ENCODE peak calls at places on chromosome 10, in five cellular contexts. One of them, this sample, is unnamed.

GRCh38 chr10:132713421-132714095 is 72.4 kb downstream of the NKX6-2 start:
- DNase-seq in HepG2: no peak
- DNase-seq in H1: no peak
- DNase-seq in HCT116: no peak
- DNase-seq in GM12878: no peak
- DNase-seq in this sample: no peak

GRCh38 chr10:77363197-77363596 is 274.4 kb downstream of the KCNMA1 start:
- DNase-seq in HepG2: no peak
- DNase-seq in GM12878: no peak
- DNase-seq in HCT116: no peak
- DNase-seq in H1: no peak
- DNase-seq in this sample: no peak

GRCh38 chr10:116688241-116688711 is 54.1 kb downstream of the HSPA12A start:
- DNase-seq in HCT116: no peak
- DNase-seq in GM12878: no peak
- DNase-seq in HepG2: no peak
- DNase-seq in H1: no peak
- DNase-seq in this sample: no peak

GRCh38 chr10:109676703-109677102 is 246.6 kb downstream of the XPNPEP1 start:
- DNase-seq in GM12878: no peak
- DNase-seq in H1: no peak
- DNase-seq in HepG2: no peak
- DNase-seq in HCT116: no peak
- DNase-seq in this sample: no peak

GRCh38 chr10:129471447-129471846 is 4.4 kb downstream of the MGMT start:
- DNase-seq in HCT116: no peak
- DNase-seq in H1: no peak
- DNase-seq in GM12878: no peak
- DNase-seq in HepG2: no peak
- DNase-seq in this sample: no peak

GRCh38 chr10:8696746-8697145 is 642.3 kb downstream of the GATA3 start:
- DNase-seq in HepG2: no peak
- DNase-seq in H1: no peak
- DNase-seq in HCT116: no peak
- DNase-seq in GM12878: no peak
- DNase-seq in this sample: no peak

GRCh38 chr10:43258922-43259247 is 8.0 kb downstream of the RASGEF1A start:
- DNase-seq in H1: no peak
- DNase-seq in HCT116: no peak
- DNase-seq in HepG2: no peak
- DNase-seq in GM12878: no peak
- DNase-seq in this sample: no peak

GRCh38 chr10:78211476-78212110 is 177.9 kb downstream of the RPS24 start:
- DNase-seq in H1: no peak
- DNase-seq in HCT116: peak; percentile 6
- DNase-seq in GM12878: no peak
- DNase-seq in HepG2: peak; percentile 16
- DNase-seq in this sample: peak; percentile 55

GRCh38 chr10:133179128-133179520 is 19.1 kb downstream of the KNDC1 start:
- DNase-seq in HCT116: no peak
- DNase-seq in HepG2: no peak
- DNase-seq in GM12878: no peak
- DNase-seq in H1: no peak
- DNase-seq in this sample: no peak

GRCh38 chr10:98259606-98260319 is 8.2 kb downstream of the LOXL4 start:
- DNase-seq in H1: no peak
- DNase-seq in HepG2: no peak
- DNase-seq in GM12878: no peak
- DNase-seq in HCT116: no peak
- DNase-seq in this sample: no peak

GRCh38 chr10:49169776-49170175 is 18.4 kb downstream of the TMEM273 start:
- DNase-seq in H1: peak; percentile 17
- DNase-seq in HCT116: no peak
- DNase-seq in HepG2: no peak
- DNase-seq in GM12878: no peak
- DNase-seq in this sample: no peak

GRCh38 chr10:95697429-95697828 is 3.7 kb upstream of the TCTN3 start:
- DNase-seq in HepG2: no peak
- DNase-seq in HCT116: no peak
- DNase-seq in H1: no peak
- DNase-seq in GM12878: peak; percentile 63
- DNase-seq in this sample: no peak

GRCh38 chr10:79243211-79244067 is 103.8 kb upstream of the PPIF start:
- DNase-seq in GM12878: no peak
- DNase-seq in HCT116: no peak
- DNase-seq in H1: peak; percentile 73
- DNase-seq in HepG2: no peak
- DNase-seq in this sample: peak; percentile 44

GRCh38 chr10:43204943-43205671 is 61.8 kb downstream of the RASGEF1A start:
- DNase-seq in H1: peak; percentile 74
- DNase-seq in HepG2: peak; percentile 38
- DNase-seq in GM12878: peak; percentile 11
- DNase-seq in HCT116: peak; percentile 68
- DNase-seq in this sample: peak; percentile 50

GRCh38 chr10:4346257-4346656 is 479.8 kb upstream of the AKR1E2 start:
- DNase-seq in GM12878: no peak
- DNase-seq in H1: no peak
- DNase-seq in HepG2: no peak
- DNase-seq in HCT116: no peak
- DNase-seq in this sample: no peak

GRCh38 chr10:132546567-132547420 is 9.2 kb downstream of the INPP5A start:
- DNase-seq in HCT116: no peak
- DNase-seq in H1: no peak
- DNase-seq in HepG2: no peak
- DNase-seq in GM12878: no peak
- DNase-seq in this sample: no peak

GRCh38 chr10:49008056-49008455 is 68.4 kb upstream of the LRRC18 start:
- DNase-seq in H1: no peak
- DNase-seq in HepG2: no peak
- DNase-seq in HCT116: no peak
- DNase-seq in GM12878: no peak
- DNase-seq in this sample: no peak

GRCh38 chr10:6050801-6051445 is 11.2 kb downstream of the IL2RA start:
- DNase-seq in HepG2: peak; percentile 41
- DNase-seq in HCT116: no peak
- DNase-seq in GM12878: peak; percentile 89
- DNase-seq in H1: no peak
- DNase-seq in this sample: no peak

GRCh38 chr10:7948601-7949000 is 105.9 kb upstream of the GATA3 start:
- DNase-seq in H1: no peak
- DNase-seq in HepG2: no peak
- DNase-seq in HCT116: no peak
- DNase-seq in GM12878: no peak
- DNase-seq in this sample: peak; percentile 72

GRCh38 chr10:3805791-3806381 is 20.9 kb upstream of the KLF6 start:
- DNase-seq in GM12878: no peak
- DNase-seq in HepG2: no peak
- DNase-seq in H1: no peak
- DNase-seq in HCT116: peak; percentile 51
- DNase-seq in this sample: peak; percentile 96

GRCh38 chr10:3750884-3751283 is 34.1 kb downstream of the KLF6 start:
- DNase-seq in HepG2: no peak
- DNase-seq in HCT116: no peak
- DNase-seq in GM12878: no peak
- DNase-seq in H1: no peak
- DNase-seq in this sample: no peak

GRCh38 chr10:132403511-132404168 is 6.6 kb downstream of the PWWP2B start:
- DNase-seq in HCT116: no peak
- DNase-seq in H1: no peak
- DNase-seq in GM12878: no peak
- DNase-seq in HepG2: no peak
- DNase-seq in this sample: no peak

GRCh38 chr10:4639960-4640359 is 186.0 kb upstream of the AKR1E2 start:
- DNase-seq in HCT116: no peak
- DNase-seq in GM12878: no peak
- DNase-seq in HepG2: no peak
- DNase-seq in H1: no peak
- DNase-seq in this sample: peak; percentile 39

GRCh38 chr10:44416021-44416758 is 31.3 kb upstream of the CXCL12 start:
- DNase-seq in HepG2: no peak
- DNase-seq in HCT116: no peak
- DNase-seq in GM12878: no peak
- DNase-seq in H1: no peak
- DNase-seq in this sample: no peak

GRCh38 chr10:44922021-44922420 is 10.9 kb downstream of the TMEM72 start:
- DNase-seq in HCT116: no peak
- DNase-seq in GM12878: no peak
- DNase-seq in HepG2: no peak
- DNase-seq in H1: no peak
- DNase-seq in this sample: no peak

GRCh38 chr10:104589871-104590270 is 51.2 kb upstream of the SORCS3 start:
- DNase-seq in HepG2: no peak
- DNase-seq in GM12878: no peak
- DNase-seq in H1: no peak
- DNase-seq in HCT116: peak; percentile 13
- DNase-seq in this sample: no peak

GRCh38 chr10:132172091-132173066 is 14.4 kb upstream of the DPYSL4 start:
- DNase-seq in GM12878: no peak
- DNase-seq in HCT116: no peak
- DNase-seq in HepG2: no peak
- DNase-seq in H1: no peak
- DNase-seq in this sample: no peak

GRCh38 chr10:132136689-132137088 is 50.1 kb upstream of the DPYSL4 start:
- DNase-seq in HepG2: no peak
- DNase-seq in H1: no peak
- DNase-seq in HCT116: no peak
- DNase-seq in GM12878: no peak
- DNase-seq in this sample: no peak

GRCh38 chr10:28669227-28670173 is 7.8 kb upstream of the BAMBI start:
- DNase-seq in H1: no peak
- DNase-seq in HepG2: no peak
- DNase-seq in GM12878: no peak
- DNase-seq in HCT116: no peak
- DNase-seq in this sample: no peak

GRCh38 chr10:64011871-64012714 is 490.9 kb downstream of the REEP3 start:
- DNase-seq in H1: no peak
- DNase-seq in HepG2: no peak
- DNase-seq in GM12878: no peak
- DNase-seq in HCT116: no peak
- DNase-seq in this sample: no peak

GRCh38 chr10:62817120-62817762 is 1.1 kb upstream of the EGR2 start:
- DNase-seq in H1: peak; percentile 59
- DNase-seq in GM12878: no peak
- DNase-seq in HCT116: no peak
- DNase-seq in HepG2: no peak
- DNase-seq in this sample: peak; percentile 29

GRCh38 chr10:62819521-62819920 is 3.4 kb upstream of the EGR2 start:
- DNase-seq in HepG2: no peak
- DNase-seq in GM12878: no peak
- DNase-seq in H1: no peak
- DNase-seq in HCT116: no peak
- DNase-seq in this sample: no peak

GRCh38 chr10:62817763-62818425 is 1.7 kb upstream of the EGR2 start:
- DNase-seq in GM12878: no peak
- DNase-seq in HepG2: peak; percentile 54
- DNase-seq in H1: no peak
- DNase-seq in HCT116: peak; percentile 56
- DNase-seq in this sample: peak; percentile 62

GRCh38 chr10:62816179-62817119 is at the start of gene EGR2:
- DNase-seq in H1: peak; percentile 89
- DNase-seq in HCT116: peak; percentile 89
- DNase-seq in GM12878: peak; percentile 92
- DNase-seq in HepG2: peak; percentile 86
- DNase-seq in this sample: peak; percentile 91

GRCh38 chr10:62818426-62819011 is 2.4 kb upstream of the EGR2 start:
- DNase-seq in HCT116: no peak
- DNase-seq in H1: peak; percentile 81
- DNase-seq in HepG2: no peak
- DNase-seq in GM12878: no peak
- DNase-seq in this sample: peak; percentile 6
- H2AFZ ChIP-seq in HCT116: peak overlapping the region; percentile 86
- H2AFZ ChIP-seq in H1: peak overlapping the region; percentile 92
- H2AFZ ChIP-seq in HepG2: no peak overlapping the region
- H2AFZ ChIP-seq in GM12878: peak overlapping the region; percentile 37
- H2AFZ ChIP-seq in this sample: no peak overlapping the region

GRCh38 chr10:23438547-23439451 is at the start of gene OTUD1:
- DNase-seq in H1: peak; percentile 92
- DNase-seq in HCT116: peak; percentile 67
- DNase-seq in HepG2: peak; percentile 78
- DNase-seq in GM12878: peak; percentile 28
- DNase-seq in this sample: peak; percentile 91
- TF ChIP-seq POLR2A in H1: no peak
- TF ChIP-seq POLR2A in HCT116: no peak
- TF ChIP-seq POLR2A in HepG2: peak; percentile 16
- TF ChIP-seq POLR2A in GM12878: peak; percentile 76
- TF ChIP-seq POLR2A in this sample: no peak

DNA sequence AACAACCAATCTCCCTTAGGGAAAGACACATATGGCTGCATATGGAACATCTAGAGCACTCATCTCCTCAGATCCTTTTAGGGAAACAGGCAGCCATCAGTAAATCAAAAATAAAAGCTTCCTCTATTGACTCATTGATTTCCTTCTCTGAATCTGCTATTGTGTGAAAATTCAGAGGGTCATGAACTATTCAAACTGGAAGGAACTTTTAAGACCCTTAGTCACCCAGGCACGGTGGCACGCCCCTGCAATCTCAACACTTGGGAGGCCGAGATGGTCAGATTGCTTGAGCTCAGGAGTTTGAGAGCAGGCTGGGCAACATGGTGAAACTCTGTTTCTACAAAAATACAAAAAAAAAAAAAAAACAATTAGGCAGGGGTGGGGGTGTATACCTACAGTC is 110.8 kb upstream of the NANOS1 start:
- DNase-seq in H1: peak; percentile 7
- DNase-seq in HCT116: no peak
- DNase-seq in GM12878: no peak
- DNase-seq in HepG2: no peak
- DNase-seq in this sample: peak; percentile 41
- TF ChIP-seq MAX in H1: no peak
- TF ChIP-seq MAX in HCT116: no peak
- TF ChIP-seq MAX in GM12878: no peak
- TF ChIP-seq MAX in HepG2: no peak
- TF ChIP-seq MAX in this sample: no peak

DNA sequence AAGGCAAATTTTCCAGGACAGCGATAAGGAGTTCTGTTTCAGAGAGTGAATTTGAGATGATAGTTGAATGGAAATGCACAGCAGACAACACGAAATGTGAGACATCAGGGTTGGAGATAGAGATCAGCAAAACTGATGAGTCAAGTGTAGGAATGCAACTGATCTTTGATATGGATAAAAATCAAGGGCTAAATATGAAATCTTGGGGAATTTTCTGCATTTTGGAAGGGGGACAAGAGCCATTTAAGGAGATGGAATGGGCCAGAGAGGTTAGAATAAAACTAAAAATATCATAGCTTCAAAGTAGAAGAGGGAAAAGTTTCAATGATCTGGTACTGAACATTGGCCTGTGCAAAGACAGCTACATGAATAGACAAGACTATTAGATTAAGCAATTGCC is 11.5 kb downstream of the CISD1 start:
- DNase-seq in H1: no peak
- DNase-seq in HCT116: no peak
- DNase-seq in HepG2: no peak
- DNase-seq in GM12878: no peak
- DNase-seq in this sample: no peak
- H2AFZ ChIP-seq in H1: no peak overlapping the region
- H2AFZ ChIP-seq in HCT116: no peak overlapping the region
- H2AFZ ChIP-seq in HepG2: no peak overlapping the region
- H2AFZ ChIP-seq in GM12878: no peak overlapping the region
- H2AFZ ChIP-seq in this sample: no peak overlapping the region